ENCODE peak calls at places on chromosomes 2 and 18, in seven cellular contexts. S is GM23248, N is T follicular helper cell, I is GM20000, L is EL, G is DND-41, A is Daoy. Z is an unnamed sample.

GRCh38 chr18:78898066-78898465 is 81.6 kb upstream of the SALL3 start:
- DNase-seq in A (no peak), N (no peak), S (no peak), I (no peak), L (no peak), G (no peak), Z (no peak)

GRCh38 chr2:197883354-197884032 is 79.1 kb downstream of the PLCL1 start:
- DNase-seq in I (no peak), L (peak; percentile 67), G (no peak), S (peak; percentile 82), A (no peak), N (no peak), Z (no peak)

GRCh38 chr2:23491622-23492336 is 106.8 kb downstream of the KLHL29 start:
- DNase-seq in I (no peak), A (no peak), N (no peak), S (no peak), L (no peak), G (no peak), Z (no peak)

GRCh38 chr2:133200684-133201421 is 367.4 kb downstream of the NCKAP5 start:
- DNase-seq in S (peak; percentile 95), A (peak; percentile 88), I (no peak), G (no peak), N (no peak), L (peak; percentile 94), Z (no peak)

GRCh38 chr2:190847504-190848201 is 33.0 kb upstream of the GLS start:
- DNase-seq in I (no peak), L (peak; percentile 55), G (no peak), A (no peak), S (peak; percentile 62), N (no peak), Z (no peak)

GRCh38 chr2:95031726-95032116 is 6.2 kb downstream of the MAL start:
- DNase-seq in N (no peak), G (no peak), S (no peak), A (no peak), I (no peak), L (no peak), Z (no peak)

GRCh38 chr2:74290466-74291216 is 52.6 kb downstream of the SLC4A5 start:
- DNase-seq in L (no peak), A (no peak), G (peak; percentile 40), S (no peak), N (peak; percentile 18), I (peak; percentile 39), Z (no peak)

GRCh38 chr2:222307138-222307756 is 8.4 kb upstream of the PAX3 start:
- DNase-seq in G (no peak), A (peak; percentile 57), L (peak; percentile 55), N (no peak), S (no peak), I (no peak), Z (no peak)

GRCh38 chr2:88669371-88670214 is 21.9 kb upstream of the RPIA start:
- DNase-seq in N (no peak), L (peak; percentile 42), I (peak; percentile 62), G (no peak), A (peak; percentile 45), S (peak; percentile 65), Z (no peak)

GRCh38 chr2:46547223-46548102 is 68.1 kb downstream of the TMEM247 start:
- DNase-seq in N (no peak), S (no peak), A (no peak), L (no peak), G (no peak), I (no peak), Z (no peak)

GRCh38 chr18:34352385-34353163 is 127.9 kb upstream of the NOL4 start:
- DNase-seq in S (peak; percentile 45), N (no peak), L (no peak), I (no peak), G (no peak), A (no peak), Z (no peak)

GRCh38 chr2:145484443-145485086 is 964.6 kb upstream of the ZEB2 start:
- DNase-seq in A (peak; percentile 51), L (peak; percentile 57), G (no peak), N (no peak), S (peak; percentile 88), I (peak; percentile 4), Z (no peak)

GRCh38 chr18:50190926-50191325 is 4.0 kb downstream of the MYO5B start:
- DNase-seq in G (no peak), N (no peak), I (no peak), S (peak; percentile 11), A (peak; percentile 12), L (no peak), Z (no peak)

GRCh38 chr2:203951366-203951902 is 14.9 kb downstream of the ICOS start:
- DNase-seq in L (no peak), G (peak; percentile 83), S (no peak), A (no peak), I (peak; percentile 20), N (peak; percentile 55), Z (no peak)

GRCh38 chr2:227655454-227655853 is 11.2 kb upstream of the SCYGR5 start:
- DNase-seq in A (peak; percentile 72), S (peak; percentile 95), N (no peak), I (no peak), G (no peak), L (peak; percentile 91), Z (no peak)

Z was measured in mesenteric fat pad.